ENCODE peak calls at places on chromosomes 4 and X, in ten cellular contexts. One of them, this sample, is unnamed.

GRCh38 chr4:150004481-150004880 is 73.8 kb upstream of the DCLK2 start:
- DNase-seq in prostate gland: no peak
- DNase-seq in testis: no peak
- DNase-seq in IMR-90: peak; percentile 58
- DNase-seq in K562: no peak
- DNase-seq in heart left ventricle: no peak
- DNase-seq in HCT116: no peak
- DNase-seq in A549: no peak
- DNase-seq in sigmoid colon: no peak
- DNase-seq in tibial nerve: no peak
- DNase-seq in this sample: no peak

GRCh38 chr4:108272046-108272445 is 103.3 kb upstream of the LEF1 start:
- DNase-seq in prostate gland: no peak
- DNase-seq in testis: no peak
- DNase-seq in IMR-90: peak; percentile 5
- DNase-seq in K562: no peak
- DNase-seq in heart left ventricle: no peak
- DNase-seq in HCT116: no peak
- DNase-seq in A549: no peak
- DNase-seq in sigmoid colon: no peak
- DNase-seq in tibial nerve: no peak
- DNase-seq in this sample: no peak

GRCh38 chrX:137212078-137212632 is 178.4 kb upstream of the GPR101 start:
- DNase-seq in prostate gland: no peak
- DNase-seq in testis: no peak
- DNase-seq in IMR-90: no peak
- DNase-seq in K562: no peak
- DNase-seq in heart left ventricle: no peak
- DNase-seq in HCT116: no peak
- DNase-seq in A549: no peak
- DNase-seq in sigmoid colon: no peak
- DNase-seq in tibial nerve: no peak
- DNase-seq in this sample: no peak

GRCh38 chr4:8202108-8202507 is 3.0 kb downstream of the SH3TC1 start:
- DNase-seq in prostate gland: no peak
- DNase-seq in testis: no peak
- DNase-seq in IMR-90: no peak
- DNase-seq in K562: no peak
- DNase-seq in heart left ventricle: no peak
- DNase-seq in HCT116: no peak
- DNase-seq in A549: no peak
- DNase-seq in sigmoid colon: no peak
- DNase-seq in tibial nerve: no peak
- DNase-seq in this sample: peak; percentile 36

GRCh38 chr4:117357422-117357821 is 272.0 kb upstream of the TRAM1L1 start:
- DNase-seq in prostate gland: no peak
- DNase-seq in testis: no peak
- DNase-seq in IMR-90: no peak
- DNase-seq in K562: no peak
- DNase-seq in heart left ventricle: no peak
- DNase-seq in HCT116: no peak
- DNase-seq in A549: no peak
- DNase-seq in sigmoid colon: no peak
- DNase-seq in tibial nerve: no peak
- DNase-seq in this sample: no peak

GRCh38 chrX:6199519-6199918 is 29.1 kb downstream of the NLGN4X start:
- DNase-seq in prostate gland: no peak
- DNase-seq in testis: no peak
- DNase-seq in IMR-90: no peak
- DNase-seq in K562: no peak
- DNase-seq in heart left ventricle: no peak
- DNase-seq in HCT116: no peak
- DNase-seq in A549: no peak
- DNase-seq in sigmoid colon: no peak
- DNase-seq in tibial nerve: no peak
- DNase-seq in this sample: no peak

GRCh38 chr4:38688676-38689355 is 24.8 kb downstream of the KLF3 start:
- DNase-seq in prostate gland: no peak
- DNase-seq in testis: no peak
- DNase-seq in IMR-90: no peak
- DNase-seq in K562: no peak
- DNase-seq in heart left ventricle: peak; percentile 37
- DNase-seq in HCT116: no peak
- DNase-seq in A549: no peak
- DNase-seq in sigmoid colon: no peak
- DNase-seq in tibial nerve: no peak
- DNase-seq in this sample: no peak

GRCh38 chr4:141003193-141003592 is 130.1 kb downstream of the RNF150 start:
- DNase-seq in prostate gland: no peak
- DNase-seq in testis: no peak
- DNase-seq in IMR-90: no peak
- DNase-seq in K562: no peak
- DNase-seq in heart left ventricle: no peak
- DNase-seq in HCT116: no peak
- DNase-seq in A549: no peak
- DNase-seq in sigmoid colon: no peak
- DNase-seq in tibial nerve: no peak
- DNase-seq in this sample: no peak

GRCh38 chr4:74794341-74794801 is at the start of gene BTC:
- DNase-seq in prostate gland: peak; percentile 52
- DNase-seq in testis: peak; percentile 60
- DNase-seq in IMR-90: no peak
- DNase-seq in K562: no peak
- DNase-seq in heart left ventricle: peak; percentile 19
- DNase-seq in HCT116: peak; percentile 43
- DNase-seq in A549: peak; percentile 64
- DNase-seq in sigmoid colon: peak; percentile 78
- DNase-seq in tibial nerve: no peak
- DNase-seq in this sample: no peak

GRCh38 chr4:182643801-182644311 is 273.3 kb downstream of the DCTD start:
- DNase-seq in prostate gland: no peak
- DNase-seq in testis: no peak
- DNase-seq in IMR-90: peak; percentile 94
- DNase-seq in K562: no peak
- DNase-seq in heart left ventricle: peak; percentile 64
- DNase-seq in HCT116: no peak
- DNase-seq in A549: no peak
- DNase-seq in sigmoid colon: no peak
- DNase-seq in tibial nerve: no peak
- DNase-seq in this sample: no peak

GRCh38 chr4:1685604-1686150 is 1.6 kb upstream of the FAM53A start:
- DNase-seq in prostate gland: no peak
- DNase-seq in testis: no peak
- DNase-seq in IMR-90: no peak
- DNase-seq in K562: no peak
- DNase-seq in heart left ventricle: no peak
- DNase-seq in HCT116: no peak
- DNase-seq in A549: no peak
- DNase-seq in sigmoid colon: no peak
- DNase-seq in tibial nerve: no peak
- DNase-seq in this sample: no peak

GRCh38 chrX:24392709-24393108 is 32.3 kb downstream of the SUPT20HL1 start:
- DNase-seq in prostate gland: no peak
- DNase-seq in testis: no peak
- DNase-seq in IMR-90: no peak
- DNase-seq in K562: no peak
- DNase-seq in heart left ventricle: peak; percentile 39
- DNase-seq in HCT116: no peak
- DNase-seq in A549: no peak
- DNase-seq in sigmoid colon: no peak
- DNase-seq in tibial nerve: no peak
- DNase-seq in this sample: no peak
- TF ChIP-seq POLR2A in prostate gland: no peak
- TF ChIP-seq POLR2A in testis: no peak
- TF ChIP-seq POLR2A in IMR-90: no peak
- TF ChIP-seq POLR2A in K562: no peak
- TF ChIP-seq POLR2A in heart left ventricle: no peak
- TF ChIP-seq POLR2A in HCT116: no peak
- TF ChIP-seq POLR2A in A549: no peak
- TF ChIP-seq POLR2A in sigmoid colon: no peak
- TF ChIP-seq POLR2A in tibial nerve: no peak
- TF ChIP-seq POLR2A in this sample: no peak

GRCh38 chr4:576245-576821 is at the start of gene TMEM271:
- DNase-seq in prostate gland: no peak
- DNase-seq in testis: no peak
- DNase-seq in IMR-90: no peak
- DNase-seq in K562: no peak
- DNase-seq in heart left ventricle: no peak
- DNase-seq in HCT116: no peak
- DNase-seq in A549: no peak
- DNase-seq in sigmoid colon: no peak
- DNase-seq in tibial nerve: no peak
- DNase-seq in this sample: peak; percentile 23
- H3K27ac ChIP-seq in prostate gland: no peak within 1 kb of the TSS
- H3K27ac ChIP-seq in testis: no peak within 1 kb of the TSS
- H3K27ac ChIP-seq in IMR-90: no peak within 1 kb of the TSS
- H3K27ac ChIP-seq in K562: no peak within 1 kb of the TSS
- H3K27ac ChIP-seq in heart left ventricle: no peak within 1 kb of the TSS
- H3K27ac ChIP-seq in HCT116: no peak within 1 kb of the TSS
- H3K27ac ChIP-seq in A549: no peak within 1 kb of the TSS
- H3K27ac ChIP-seq in sigmoid colon: no peak within 1 kb of the TSS
- H3K27ac ChIP-seq in tibial nerve: no peak within 1 kb of the TSS
- H3K27ac ChIP-seq in this sample: no peak within 1 kb of the TSS

GRCh38 chr4:105526656-105527055 is 25.8 kb upstream of the ARHGEF38 start:
- DNase-seq in prostate gland: no peak
- DNase-seq in testis: no peak
- DNase-seq in IMR-90: no peak
- DNase-seq in K562: no peak
- DNase-seq in heart left ventricle: no peak
- DNase-seq in HCT116: no peak
- DNase-seq in A549: no peak
- DNase-seq in sigmoid colon: no peak
- DNase-seq in tibial nerve: no peak
- DNase-seq in this sample: no peak

GRCh38 chr4:105527081-105527480 is 25.3 kb upstream of the ARHGEF38 start:
- DNase-seq in prostate gland: no peak
- DNase-seq in testis: no peak
- DNase-seq in IMR-90: no peak
- DNase-seq in K562: no peak
- DNase-seq in heart left ventricle: no peak
- DNase-seq in HCT116: no peak
- DNase-seq in A549: no peak
- DNase-seq in sigmoid colon: no peak
- DNase-seq in tibial nerve: no peak
- DNase-seq in this sample: no peak

GRCh38 chr4:105520819-105521790 is 31.3 kb upstream of the ARHGEF38 start:
- DNase-seq in prostate gland: peak; percentile 46
- DNase-seq in testis: peak; percentile 60
- DNase-seq in IMR-90: peak; percentile 32
- DNase-seq in K562: peak; percentile 17
- DNase-seq in heart left ventricle: no peak
- DNase-seq in HCT116: peak; percentile 32
- DNase-seq in A549: peak; percentile 21
- DNase-seq in sigmoid colon: no peak
- DNase-seq in tibial nerve: no peak
- DNase-seq in this sample: peak; percentile 53
- TF ChIP-seq CTCF in prostate gland: peak; percentile 60
- TF ChIP-seq CTCF in testis: no peak
- TF ChIP-seq CTCF in IMR-90: peak; percentile 56
- TF ChIP-seq CTCF in K562: peak; percentile 63
- TF ChIP-seq CTCF in heart left ventricle: peak; percentile 53
- TF ChIP-seq CTCF in HCT116: peak; percentile 47
- TF ChIP-seq CTCF in A549: peak; percentile 68
- TF ChIP-seq CTCF in sigmoid colon: peak; percentile 22
- TF ChIP-seq CTCF in tibial nerve: peak; percentile 63
- TF ChIP-seq CTCF in this sample: peak; percentile 73

GRCh38 chr4:76620723-76621463 is 185.9 kb downstream of the SHROOM3 start:
- DNase-seq in prostate gland: no peak
- DNase-seq in testis: no peak
- DNase-seq in IMR-90: no peak
- DNase-seq in K562: no peak
- DNase-seq in heart left ventricle: no peak
- DNase-seq in HCT116: no peak
- DNase-seq in A549: no peak
- DNase-seq in sigmoid colon: no peak
- DNase-seq in tibial nerve: no peak
- DNase-seq in this sample: peak; percentile 55

GRCh38 chr4:76615999-76616398 is 181.0 kb downstream of the SHROOM3 start:
- DNase-seq in prostate gland: no peak
- DNase-seq in testis: no peak
- DNase-seq in IMR-90: no peak
- DNase-seq in K562: no peak
- DNase-seq in heart left ventricle: no peak
- DNase-seq in HCT116: no peak
- DNase-seq in A549: no peak
- DNase-seq in sigmoid colon: no peak
- DNase-seq in tibial nerve: no peak
- DNase-seq in this sample: no peak

GRCh38 chr4:76611611-76612010 is 176.6 kb downstream of the SHROOM3 start:
- DNase-seq in prostate gland: peak; percentile 89
- DNase-seq in testis: no peak
- DNase-seq in IMR-90: peak; percentile 68
- DNase-seq in K562: no peak
- DNase-seq in heart left ventricle: no peak
- DNase-seq in HCT116: no peak
- DNase-seq in A549: no peak
- DNase-seq in sigmoid colon: no peak
- DNase-seq in tibial nerve: no peak
- DNase-seq in this sample: peak; percentile 74

GRCh38 chr4:76614589-76614988 is 179.6 kb downstream of the SHROOM3 start:
- DNase-seq in prostate gland: no peak
- DNase-seq in testis: no peak
- DNase-seq in IMR-90: peak; percentile 83
- DNase-seq in K562: no peak
- DNase-seq in heart left ventricle: no peak
- DNase-seq in HCT116: no peak
- DNase-seq in A549: no peak
- DNase-seq in sigmoid colon: no peak
- DNase-seq in tibial nerve: no peak
- DNase-seq in this sample: no peak

GRCh38 chr4:76616526-76616925 is 181.5 kb downstream of the SHROOM3 start:
- DNase-seq in prostate gland: no peak
- DNase-seq in testis: no peak
- DNase-seq in IMR-90: no peak
- DNase-seq in K562: no peak
- DNase-seq in heart left ventricle: no peak
- DNase-seq in HCT116: no peak
- DNase-seq in A549: no peak
- DNase-seq in sigmoid colon: no peak
- DNase-seq in tibial nerve: no peak
- DNase-seq in this sample: no peak
- TF ChIP-seq POLR2A in prostate gland: no peak
- TF ChIP-seq POLR2A in testis: no peak
- TF ChIP-seq POLR2A in IMR-90: no peak
- TF ChIP-seq POLR2A in K562: no peak
- TF ChIP-seq POLR2A in heart left ventricle: no peak
- TF ChIP-seq POLR2A in HCT116: no peak
- TF ChIP-seq POLR2A in A549: no peak
- TF ChIP-seq POLR2A in sigmoid colon: no peak
- TF ChIP-seq POLR2A in tibial nerve: no peak
- TF ChIP-seq POLR2A in this sample: no peak

GRCh38 chrX:117989512-117989911 is 127.1 kb downstream of the KLHL13 start:
- DNase-seq in prostate gland: no peak
- DNase-seq in testis: no peak
- DNase-seq in IMR-90: no peak
- DNase-seq in K562: no peak
- DNase-seq in heart left ventricle: no peak
- DNase-seq in HCT116: no peak
- DNase-seq in A549: no peak
- DNase-seq in sigmoid colon: no peak
- DNase-seq in tibial nerve: no peak
- DNase-seq in this sample: no peak
- H3K27ac ChIP-seq in prostate gland: no peak overlapping the region
- H3K27ac ChIP-seq in testis: no peak overlapping the region
- H3K27ac ChIP-seq in IMR-90: no peak overlapping the region
- H3K27ac ChIP-seq in K562: no peak overlapping the region
- H3K27ac ChIP-seq in heart left ventricle: no peak overlapping the region
- H3K27ac ChIP-seq in HCT116: no peak overlapping the region
- H3K27ac ChIP-seq in A549: no peak overlapping the region
- H3K27ac ChIP-seq in sigmoid colon: no peak overlapping the region
- H3K27ac ChIP-seq in tibial nerve: no peak overlapping the region
- H3K27ac ChIP-seq in this sample: no peak overlapping the region